ENCODE peak calls at places on chromosomes 4 and X, in four cellular contexts. K is RWPE1, Y is Right ventricle myocardium superior, X is small intestine. H is an unnamed sample.

GRCh38 chrX:102339312-102340298 is 92.6 kb downstream of the NXF2 start:
- DNase-seq in K (no peak), Y (no peak), X (no peak), H (no peak)

GRCh38 chr4:9765091-9765490 is 16.3 kb upstream of the DRD5 start:
- DNase-seq in K (no peak), Y (no peak), X (peak), H (peak)

GRCh38 chrX:45372151-45372550 is 171.5 kb upstream of the DIPK2B start:
- DNase-seq in K (no peak), Y (no peak), X (no peak), H (no peak)

GRCh38 chr4:143393195-143393594 is 56.5 kb downstream of the GAB1 start:
- DNase-seq in K (no peak), Y (no peak), X (no peak), H (no peak)

GRCh38 chr4:62449538-62449937 is 1249.4 kb downstream of the ADGRL3 start:
- DNase-seq in K (no peak), Y (no peak), X (no peak), H (no peak)

GRCh38 chr4:115515379-115516171 is 402.2 kb upstream of the NDST4 start:
- DNase-seq in K (no peak), Y (no peak), X (no peak), H (no peak)

GRCh38 chr4:131430302-131430701 is 1718.8 kb upstream of the PCDH10 start:
- DNase-seq in K (no peak), Y (no peak), X (no peak), H (no peak)

GRCh38 chrX:119692241-119693031 is 532 bp downstream of the SEPTIN6 start:
- DNase-seq in K (peak), Y (peak), X (peak), H (peak)

GRCh38 chr4:175373031-175373430 is 439.0 kb downstream of the GPM6A start:
- DNase-seq in K (no peak), Y (no peak), X (no peak), H (no peak)

GRCh38 chr4:156038772-156039171 is 85.1 kb upstream of the CTSO start:
- DNase-seq in K (no peak), Y (no peak), X (no peak), H (no peak)

GRCh38 chr4:41542526-41543270 is 4.7 kb downstream of the LIMCH1 start:
- DNase-seq in K (no peak), Y (no peak), X (no peak), H (no peak)

GRCh38 chr4:145287351-145287750 is 107.0 kb upstream of the OTUD4 start:
- DNase-seq in K (no peak), Y (no peak), X (no peak), H (no peak)

GRCh38 chr4:173835863-173836262 is 305.8 kb upstream of the HAND2 start:
- DNase-seq in K (no peak), Y (peak), X (no peak), H (no peak)

GRCh38 chrX:41010188-41010846 is 74.9 kb upstream of the USP9X start:
- DNase-seq in K (peak), Y (peak), X (peak), H (peak)

H was measured in A549.